ENCODE peak calls at places on chromosomes 16 and 17, in six cellular contexts. O, J, K, F, N and U are unnamed samples. For H3K4me1, the result is how much of the 10 kb centered on the place peaks cover.

GRCh38 chr17:34163681-34164080 is 91.4 kb upstream of the CCL2 start:
- DNase-seq in K (no peak), N (peak), J (no peak), O (no peak), F (peak), U (no peak)

GRCh38 chr16:89187337-89188063 is 12.8 kb downstream of the SLC22A31 start:
- DNase-seq in N (no peak), O (no peak), K (no peak), J (peak), F (no peak), U (peak)

GRCh38 chr17:83127431-83128160 is 48.2 kb downstream of the METRNL start:
- DNase-seq in O (no peak), J (no peak), K (peak), F (no peak), N (no peak), U (peak)

GRCh38 chr16:11526921-11527320 is 59.8 kb downstream of the LITAF start:
- DNase-seq in K (peak), F (peak), J (no peak), O (no peak), N (no peak), U (peak)

GRCh38 chr16:62678796-62679195 is 642.6 kb upstream of the CDH8 start:
- DNase-seq in J (no peak), N (no peak), F (no peak), K (no peak), O (no peak), U (no peak)

GRCh38 chr17:77455111-77455877 is 314.5 kb downstream of the SEC14L1 start:
- DNase-seq in J (no peak), O (no peak), F (no peak), K (no peak), N (no peak), U (no peak)

GRCh38 chr17:76969598-76970172 is 101.5 kb downstream of the MGAT5B start:
- DNase-seq in F (peak), J (peak), N (no peak), O (no peak), K (no peak), U (no peak)

GRCh38 chr16:15509593-15510520 is 75.5 kb downstream of the BMERB1 start:
- DNase-seq in J (no peak), F (peak), N (no peak), O (no peak), K (no peak), U (no peak)

GRCh38 chr17:72666519-72666874 is 426.0 kb downstream of the SLC39A11 start:
- DNase-seq in K (no peak), J (no peak), N (no peak), O (no peak), F (peak), U (no peak)

GRCh38 chr17:31629696-31630470 is 229.2 kb downstream of the COPRS start:
- DNase-seq in O (no peak), N (no peak), K (no peak), F (no peak), J (no peak), U (no peak)

GRCh38 chr16:80500116-80500859 is 40.5 kb upstream of the DYNLRB2 start:
- DNase-seq in K (no peak), O (no peak), F (no peak), N (no peak), J (no peak), U (no peak)

GRCh38 chr17:39769974-39770587 is 32.3 kb downstream of the GRB7 start:
- DNase-seq in O (no peak), K (no peak), F (no peak), N (no peak), J (peak), U (no peak)

GRCh38 chr16:82460761-82461160 is 166.0 kb upstream of the CDH13 start:
- DNase-seq in K (no peak), N (no peak), O (no peak), F (peak), J (no peak), U (no peak)

GRCh38 chr16:104355-104754 is 26.3 kb downstream of the MPG start:
- DNase-seq in K (no peak), F (no peak), J (no peak), N (no peak), O (no peak), U (no peak)

GRCh38 chr17:43532581-43532980 is 13.6 kb downstream of the ETV4 start:
- DNase-seq in K (peak), J (no peak), F (no peak), N (no peak), O (no peak), U (no peak)

GRCh38 chr17:80636356-80637285 is 92.0 kb downstream of the RPTOR start:
- DNase-seq in N (no peak), K (no peak), J (no peak), O (no peak), F (no peak), U (no peak)

GRCh38 chr17:68539536-68540469 is 27.6 kb downstream of the PRKAR1A start:
- DNase-seq in N (peak), O (peak), K (no peak), J (no peak), F (peak), U (no peak)

GRCh38 chr17:21005367-21005766 is 37.4 kb downstream of the USP22 start:
- DNase-seq in K (no peak), F (no peak), O (no peak), N (no peak), J (no peak), U (peak)

GRCh38 chr17:5715478-5715877 is 131.2 kb upstream of the NLRP1 start:
- DNase-seq in J (no peak), K (no peak), O (no peak), F (no peak), N (no peak), U (no peak)

GRCh38 chr16:78323315-78323714 is 223.9 kb downstream of the WWOX start:
- DNase-seq in O (no peak), F (no peak), K (no peak), J (no peak), N (no peak), U (no peak)

GRCh38 chr17:82022310-82022980 is at the start of gene CENPX:
- DNase-seq in K (no peak), N (peak), F (no peak), J (peak), O (no peak), U (no peak)

GRCh38 chr17:2101448-2102257 is 46.8 kb downstream of the HIC1 start:
- DNase-seq in O (peak), N (no peak), J (peak), F (no peak), K (no peak), U (peak)

GRCh38 chr17:16419929-16420271 is 4.5 kb downstream of the TRPV2 start:
- DNase-seq in J (peak), O (no peak), K (no peak), F (no peak), N (no peak), U (no peak)

GRCh38 chr16:88473666-88474534 is 20.8 kb downstream of the ZFPM1 start:
- DNase-seq in J (no peak), O (peak), N (no peak), F (no peak), K (peak), U (peak)

GRCh38 chr16:30561212-30561816 is 3.1 kb upstream of the ZNF764 start:
- DNase-seq in K (peak), F (peak), O (peak), J (peak), N (no peak), U (peak)

GRCh38 chr16:84477661-84478060 is 26.8 kb downstream of the MEAK7 start:
- DNase-seq in N (no peak), O (peak), F (no peak), K (no peak), J (no peak), U (no peak)

GRCh38 chr17:75842411-75842810 is 1.8 kb downstream of the UNC13D start:
- DNase-seq in N (no peak), O (no peak), J (no peak), K (no peak), F (no peak), U (no peak)

GRCh38 chr16:86510465-86511261 is at the start of gene FOXF1:
- DNase-seq in K (no peak), N (peak), J (no peak), O (no peak), F (peak), U (no peak)

GRCh38 chr17:14359251-14359939 is 58.5 kb downstream of the HS3ST3B1 start:
- DNase-seq in K (no peak), F (no peak), J (no peak), O (no peak), N (no peak), U (no peak)

GRCh38 chr17:14559220-14559619 is 258.3 kb downstream of the HS3ST3B1 start:
- DNase-seq in J (no peak), F (no peak), O (no peak), N (no peak), K (no peak), U (no peak)

GRCh38 chr17:34670618-34671017 is 91.2 kb downstream of the TMEM132E start:
- DNase-seq in K (no peak), J (no peak), N (no peak), O (no peak), F (peak), U (no peak)

GRCh38 chr17:18143044-18143936 is 34.7 kb downstream of the MYO15A start:
- DNase-seq in O (no peak), N (peak), F (peak), J (no peak), K (no peak), U (no peak)

GRCh38 chr17:77691216-77692085 is 267.1 kb upstream of the TNRC6C start:
- DNase-seq in K (peak), J (no peak), N (no peak), F (no peak), O (no peak), U (no peak)

GRCh38 chr16:87395181-87395842 is 3.2 kb downstream of the MAP1LC3B start:
- DNase-seq in O (no peak), K (no peak), F (no peak), N (no peak), J (no peak), U (no peak)

GRCh38 chr16:75292691-75293090 is 41.3 kb upstream of the BCAR1 start:
- DNase-seq in K (no peak), O (no peak), N (no peak), F (no peak), J (no peak), U (no peak)

GRCh38 chr17:37391146-37391545 is 15.4 kb downstream of the C17orf78 start:
- DNase-seq in N (no peak), F (no peak), K (no peak), J (no peak), O (no peak), U (no peak)

GRCh38 chr16:72371307-72372081 is 199.5 kb upstream of the PMFBP1 start:
- DNase-seq in N (peak), K (no peak), O (no peak), F (peak), J (peak), U (no peak)

GRCh38 chr17:77580531-77580930 is 378.0 kb upstream of the TNRC6C start:
- DNase-seq in F (no peak), N (no peak), J (no peak), K (peak), O (no peak), U (no peak)

GRCh38 chr16:57999971-58000705 is at the start of gene ZNF319:
- DNase-seq in K (peak), F (peak), O (no peak), N (no peak), J (no peak), U (peak)
- H3K27ac ChIP-seq in K (peak), F (peak), O (peak), N (peak), J (peak), U (peak)

DNA sequence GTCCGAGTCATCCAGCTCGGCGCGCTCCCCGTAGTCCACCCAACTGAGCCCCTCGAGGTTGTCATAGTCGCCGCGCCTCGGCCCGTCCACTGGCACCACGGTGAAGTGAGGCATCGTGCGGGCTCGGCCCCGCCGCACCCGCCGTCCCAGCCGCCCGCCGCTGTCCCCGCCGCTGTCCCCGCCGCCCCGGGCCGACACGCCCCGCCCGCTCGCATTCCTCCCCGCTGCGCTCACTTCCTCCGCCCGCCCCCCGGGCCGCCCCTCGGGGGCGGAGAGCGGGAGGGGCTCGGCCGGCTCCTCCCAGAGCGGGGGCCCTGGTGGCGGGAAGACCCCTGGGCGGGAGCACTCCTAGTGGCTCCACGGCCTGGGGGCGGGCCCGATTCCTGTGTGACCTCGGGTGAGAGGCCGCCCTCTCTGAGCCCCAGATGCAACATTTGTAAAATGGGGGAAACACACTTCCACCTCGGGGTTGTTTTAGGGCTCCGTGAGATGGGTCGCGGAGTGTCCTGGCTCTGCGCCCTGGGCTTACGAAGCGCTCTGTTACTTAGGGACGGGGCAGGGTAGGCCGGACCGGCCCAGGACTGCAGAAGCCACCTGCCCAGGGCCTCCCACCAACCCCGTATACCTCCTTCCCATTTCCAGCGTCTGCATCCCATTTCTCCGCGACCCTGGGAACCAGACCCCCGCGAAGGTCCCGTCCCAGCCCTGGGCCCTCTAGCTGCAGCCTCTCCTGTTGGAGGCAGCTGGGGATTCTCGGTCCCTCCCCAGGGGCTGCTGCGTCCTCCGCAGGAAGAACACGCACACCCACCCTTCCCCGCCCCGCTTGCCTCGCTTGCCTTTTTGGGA is at the start of gene SLC12A4:
- DNase-seq in O (peak), K (peak), F (peak), N (peak), J (peak), U (peak)
- H3K4me1 ChIP-seq in O (under half), K (under half), F (under half), N (under half), J (under half), U (under half)

DNA sequence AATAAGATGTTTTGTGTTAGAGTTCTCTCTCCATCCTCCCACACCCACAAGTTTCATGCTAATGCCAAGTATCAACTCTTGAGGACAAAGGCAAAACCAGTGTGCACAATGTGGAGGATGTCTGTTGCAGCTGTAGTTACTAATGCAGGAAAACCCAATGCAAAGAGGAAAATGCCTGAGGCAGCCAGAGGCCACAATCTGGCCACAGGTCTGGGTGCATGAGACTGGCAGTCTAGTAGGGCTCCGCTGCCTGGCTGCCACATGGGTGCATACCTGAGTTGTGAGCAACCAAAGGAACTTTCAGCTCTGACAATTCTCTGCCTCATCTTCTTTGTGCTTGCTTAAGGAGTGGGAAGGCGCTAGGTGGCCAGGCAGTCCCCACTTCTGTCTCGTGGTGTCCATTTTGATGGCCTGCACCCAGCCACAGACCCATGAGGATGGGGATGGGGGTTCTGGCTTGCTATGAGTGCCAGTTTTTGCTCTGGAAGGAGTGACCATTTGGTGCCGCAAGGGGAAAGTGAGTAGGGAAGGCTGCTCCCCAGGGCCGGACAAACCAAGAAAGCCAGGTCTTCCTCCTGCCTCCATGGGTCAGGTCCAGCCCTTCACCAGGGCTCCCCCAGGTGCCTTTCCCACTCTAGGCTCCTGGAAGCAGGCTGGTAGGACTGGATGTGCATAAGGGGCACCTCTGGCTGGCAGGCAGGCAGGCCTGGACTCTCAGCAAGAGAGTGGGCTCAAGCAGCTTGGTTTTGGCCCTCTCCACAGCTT is 4.2 kb upstream of the GFOD2 start:
- DNase-seq in K (peak), J (peak), F (no peak), N (no peak), O (no peak), U (no peak)
- H3K27ac ChIP-seq in K (no peak), J (no peak), F (no peak), N (no peak), O (no peak), U (no peak)

GRCh38 chr16:2938206-2938605 is 25.9 kb upstream of the KREMEN2 start:
- DNase-seq in F (no peak), J (no peak), K (no peak), O (no peak), N (no peak), U (no peak)
- H3K4me1 ChIP-seq in F (under half), J (under half), K (under half), O (under half), N (under half), U (under half)

DNA sequence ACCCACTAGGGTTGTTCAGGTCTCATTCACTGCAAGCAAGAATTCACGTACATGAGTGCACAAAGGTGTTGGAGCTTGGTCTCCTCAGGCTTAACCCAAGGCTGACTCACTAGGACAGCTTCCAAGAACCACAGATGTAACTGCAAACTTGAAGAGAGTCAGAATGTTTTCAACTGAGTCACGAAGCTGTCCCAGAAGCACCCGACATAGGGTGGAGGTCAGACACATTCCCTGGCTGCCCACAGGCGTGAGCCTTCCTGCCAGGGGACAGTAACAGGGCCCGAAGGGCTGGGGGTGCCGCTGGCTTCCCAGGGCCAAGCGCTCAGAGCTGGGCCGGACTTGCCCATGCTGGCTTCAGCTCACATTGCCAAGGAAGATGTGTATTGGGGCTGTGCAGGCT is 14.1 kb downstream of the CMTM3 start:
- DNase-seq in J (peak), F (no peak), O (no peak), N (no peak), K (peak), U (peak)
- H3K27ac ChIP-seq in J (peak), F (no peak), O (peak), N (no peak), K (no peak), U (peak)

DNA sequence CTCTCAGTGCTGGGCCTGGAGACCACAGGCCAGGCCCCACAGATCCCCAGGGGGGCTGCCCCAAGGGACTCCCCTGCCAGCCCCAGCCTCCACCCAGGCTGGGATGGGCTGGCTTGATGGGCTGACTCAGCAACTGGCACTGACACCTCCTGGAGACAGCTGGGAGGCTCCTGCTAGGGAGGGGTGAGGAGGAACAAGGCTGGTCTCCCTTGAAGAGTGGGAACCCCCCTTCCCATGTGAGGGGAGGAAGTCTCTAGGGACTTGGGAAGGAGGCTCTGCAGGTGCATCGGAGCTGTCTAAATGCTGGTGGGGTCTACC is 10.4 kb downstream of the NHERF1 start:
- DNase-seq in J (peak), O (no peak), F (no peak), K (no peak), N (no peak), U (no peak)
- H3K4me1 ChIP-seq in J (under half), O (half or more), F (under half), K (under half), N (under half), U (under half)

DNA sequence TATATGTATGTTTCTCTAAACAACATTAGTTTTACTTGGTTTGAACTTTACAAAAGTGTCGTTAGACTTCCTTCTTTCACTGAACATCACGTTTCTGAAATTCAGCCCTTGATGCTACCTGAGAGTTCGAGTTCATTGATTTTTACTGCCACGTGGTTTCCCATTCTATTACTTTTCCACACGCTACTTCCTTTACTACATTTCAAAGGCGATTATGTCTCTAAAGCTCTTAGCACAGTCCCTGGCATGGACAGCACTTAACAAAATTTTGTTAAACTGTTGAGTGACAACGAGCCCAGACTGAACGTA is 15.9 kb upstream of the ARHGAP17 start:
- DNase-seq in O (no peak), F (no peak), N (no peak), J (no peak), K (no peak), U (no peak)
- H3K27ac ChIP-seq in O (peak), F (no peak), N (no peak), J (no peak), K (no peak), U (peak)

GRCh38 chr16:57096192-57096591 is 3.8 kb downstream of the CPNE2 start:
- DNase-seq in K (no peak), J (no peak), O (no peak), F (no peak), N (no peak), U (no peak)

GRCh38 chr16:57096793-57097192 is 4.4 kb downstream of the CPNE2 start:
- DNase-seq in K (no peak), J (no peak), O (no peak), F (no peak), N (no peak), U (no peak)

GRCh38 chr16:57092786-57093301 is 461 bp downstream of the CPNE2 start:
- DNase-seq in F (peak), O (peak), K (peak), N (no peak), J (peak), U (peak)

GRCh38 chr16:57093845-57094564 is 1.6 kb downstream of the CPNE2 start:
- DNase-seq in O (no peak), F (no peak), J (no peak), K (no peak), N (no peak), U (no peak)

GRCh38 chr16:57094911-57095310 is 2.5 kb downstream of the CPNE2 start:
- DNase-seq in F (no peak), N (no peak), J (no peak), K (no peak), O (no peak), U (no peak)
- H3K4me1 ChIP-seq in F (under half), N (under half), J (under half), K (under half), O (under half), U (under half)